ENCODE peak calls at places on chromosomes 13 and 19, in four cellular contexts. One of them, this sample, is unnamed. For H3K9me3, the result is how much of the 10 kb centered on the place peaks cover.

GRCh38 chr13:20824762-20825161 is 51.0 kb upstream of the EEF1AKMT1 start:
- DNase-seq in endothelial cell of umbilical vein: no peak
- DNase-seq in mucosa of descending colon: no peak
- DNase-seq in tibial nerve: no peak
- DNase-seq in this sample: no peak

GRCh38 chr13:91399189-91400093 is 1.0 kb downstream of the GPC5 start:
- DNase-seq in endothelial cell of umbilical vein: no peak
- DNase-seq in mucosa of descending colon: no peak
- DNase-seq in tibial nerve: no peak
- DNase-seq in this sample: no peak

GRCh38 chr19:13794388-13794751 is 873 bp upstream of the ZSWIM4 start:
- DNase-seq in endothelial cell of umbilical vein: peak
- DNase-seq in mucosa of descending colon: peak
- DNase-seq in tibial nerve: peak
- DNase-seq in this sample: peak

GRCh38 chr19:52336976-52337375 is 933 bp downstream of the ZNF610 start:
- DNase-seq in endothelial cell of umbilical vein: no peak
- DNase-seq in mucosa of descending colon: no peak
- DNase-seq in tibial nerve: no peak
- DNase-seq in this sample: no peak

GRCh38 chr13:89057274-89057673 is 1386.1 kb downstream of the SLITRK5 start:
- DNase-seq in endothelial cell of umbilical vein: no peak
- DNase-seq in mucosa of descending colon: no peak
- DNase-seq in tibial nerve: no peak
- DNase-seq in this sample: no peak

GRCh38 chr13:50527612-50528509 is 315.6 kb downstream of the DLEU7 start:
- DNase-seq in endothelial cell of umbilical vein: no peak
- DNase-seq in mucosa of descending colon: no peak
- DNase-seq in tibial nerve: no peak
- DNase-seq in this sample: no peak

GRCh38 chr19:2678043-2678671 is 24.3 kb downstream of the GNG7 start:
- DNase-seq in endothelial cell of umbilical vein: no peak
- DNase-seq in mucosa of descending colon: no peak
- DNase-seq in tibial nerve: no peak
- DNase-seq in this sample: no peak

GRCh38 chr13:52428295-52428694 is 22.1 kb downstream of the VPS36 start:
- DNase-seq in endothelial cell of umbilical vein: peak
- DNase-seq in mucosa of descending colon: no peak
- DNase-seq in tibial nerve: no peak
- DNase-seq in this sample: no peak

GRCh38 chr19:53388168-53388567 is 6.8 kb upstream of the ZNF765 start:
- DNase-seq in endothelial cell of umbilical vein: no peak
- DNase-seq in mucosa of descending colon: no peak
- DNase-seq in tibial nerve: no peak
- DNase-seq in this sample: no peak

GRCh38 chr19:55527197-55528029 is 9.5 kb downstream of the SBK2 start:
- DNase-seq in endothelial cell of umbilical vein: no peak
- DNase-seq in mucosa of descending colon: no peak
- DNase-seq in tibial nerve: no peak
- DNase-seq in this sample: no peak
- H3K4me3 ChIP-seq in endothelial cell of umbilical vein: no peak
- H3K4me3 ChIP-seq in mucosa of descending colon: no peak
- H3K4me3 ChIP-seq in tibial nerve: no peak
- H3K4me3 ChIP-seq in this sample: no peak

GRCh38 chr19:39164289-39164688 is 32.5 kb upstream of the NCCRP1 start:
- DNase-seq in endothelial cell of umbilical vein: no peak
- DNase-seq in mucosa of descending colon: no peak
- DNase-seq in tibial nerve: no peak
- DNase-seq in this sample: no peak

GRCh38 chr19:39168258-39169142 is 28.3 kb upstream of the NCCRP1 start:
- DNase-seq in endothelial cell of umbilical vein: no peak
- DNase-seq in mucosa of descending colon: no peak
- DNase-seq in tibial nerve: no peak
- DNase-seq in this sample: no peak

GRCh38 chr19:39167461-39168257 is 29.1 kb upstream of the NCCRP1 start:
- DNase-seq in endothelial cell of umbilical vein: no peak
- DNase-seq in mucosa of descending colon: peak
- DNase-seq in tibial nerve: no peak
- DNase-seq in this sample: peak

GRCh38 chr19:39165857-39166256 is 30.9 kb upstream of the NCCRP1 start:
- DNase-seq in endothelial cell of umbilical vein: no peak
- DNase-seq in mucosa of descending colon: no peak
- DNase-seq in tibial nerve: no peak
- DNase-seq in this sample: no peak

GRCh38 chr19:39166571-39167391 is 30.0 kb upstream of the NCCRP1 start:
- DNase-seq in endothelial cell of umbilical vein: no peak
- DNase-seq in mucosa of descending colon: peak
- DNase-seq in tibial nerve: peak
- DNase-seq in this sample: peak
- TF ChIP-seq CTCF in endothelial cell of umbilical vein: no peak
- TF ChIP-seq CTCF in mucosa of descending colon: no peak
- TF ChIP-seq CTCF in tibial nerve: no peak
- TF ChIP-seq CTCF in this sample: no peak

GRCh38 chr19:57587529-57587928 is 3.6 kb downstream of the ZIK1 start:
- DNase-seq in endothelial cell of umbilical vein: no peak
- DNase-seq in mucosa of descending colon: no peak
- DNase-seq in tibial nerve: no peak
- DNase-seq in this sample: no peak
- H3K9me3 ChIP-seq in endothelial cell of umbilical vein: under half
- H3K9me3 ChIP-seq in mucosa of descending colon: half or more
- H3K9me3 ChIP-seq in tibial nerve: half or more
- H3K9me3 ChIP-seq in this sample: under half

DNA sequence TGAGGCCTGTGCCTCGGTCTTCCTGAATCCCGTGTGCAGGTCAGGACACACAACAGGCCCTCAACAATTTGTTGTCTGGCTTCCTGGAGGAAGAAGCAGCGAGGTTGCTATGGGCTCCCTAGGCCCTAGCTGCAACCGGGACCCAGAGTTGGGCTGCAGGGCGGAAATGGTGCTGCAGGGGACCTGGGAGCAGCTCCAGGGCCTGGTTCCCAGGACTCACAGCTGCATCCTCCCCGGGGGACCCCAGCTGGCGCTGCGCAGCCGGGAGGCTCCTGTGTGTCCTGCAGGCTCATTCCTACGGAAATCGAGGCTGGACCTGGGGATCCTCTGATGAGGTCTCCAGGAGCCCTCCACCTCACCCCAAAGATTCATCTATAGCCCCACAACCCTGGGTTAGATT is 986 bp upstream of the TNFAIP8L1 start:
- DNase-seq in endothelial cell of umbilical vein: peak
- DNase-seq in mucosa of descending colon: peak
- DNase-seq in tibial nerve: no peak
- DNase-seq in this sample: peak
- H3K4me3 ChIP-seq in endothelial cell of umbilical vein: no peak
- H3K4me3 ChIP-seq in mucosa of descending colon: no peak
- H3K4me3 ChIP-seq in tibial nerve: no peak
- H3K4me3 ChIP-seq in this sample: no peak